ENCODE peak calls at places on chromosomes 3 and 15, in six cellular contexts. One of them, this sample, is unnamed.

GRCh38 chr15:70453238-70453637 is 310.1 kb downstream of the UACA start:
- DNase-seq in AG04450: no peak
- DNase-seq in CD4-positive, alpha-beta T cell: no peak
- DNase-seq in NCI-H748 treated with DMSO at 0.1 percent for 48 hours: no peak
- DNase-seq in GM18507: no peak
- DNase-seq in ecto neural progenitor cell: no peak
- DNase-seq in this sample: no peak

GRCh38 chr3:152183473-152183872 is 85.3 kb upstream of the MBNL1 start:
- DNase-seq in ecto neural progenitor cell: peak
- DNase-seq in GM18507: no peak
- DNase-seq in CD4-positive, alpha-beta T cell: peak
- DNase-seq in NCI-H748 treated with DMSO at 0.1 percent for 48 hours: no peak
- DNase-seq in AG04450: no peak
- DNase-seq in this sample: peak

GRCh38 chr15:85854345-85855097 is 59.8 kb upstream of the KLHL25 start:
- DNase-seq in GM18507: peak
- DNase-seq in AG04450: no peak
- DNase-seq in ecto neural progenitor cell: peak
- DNase-seq in CD4-positive, alpha-beta T cell: peak
- DNase-seq in NCI-H748 treated with DMSO at 0.1 percent for 48 hours: peak
- DNase-seq in this sample: peak

GRCh38 chr3:154615451-154615850 is 185.5 kb upstream of the GPR149 start:
- DNase-seq in NCI-H748 treated with DMSO at 0.1 percent for 48 hours: no peak
- DNase-seq in GM18507: no peak
- DNase-seq in CD4-positive, alpha-beta T cell: no peak
- DNase-seq in ecto neural progenitor cell: no peak
- DNase-seq in AG04450: no peak
- DNase-seq in this sample: no peak

GRCh38 chr3:72102057-72102711 is 317.2 kb upstream of the PROK2 start:
- DNase-seq in CD4-positive, alpha-beta T cell: no peak
- DNase-seq in AG04450: no peak
- DNase-seq in NCI-H748 treated with DMSO at 0.1 percent for 48 hours: no peak
- DNase-seq in GM18507: no peak
- DNase-seq in ecto neural progenitor cell: no peak
- DNase-seq in this sample: no peak

GRCh38 chr3:170359178-170359704 is 1.7 kb downstream of the SKIL start:
- DNase-seq in CD4-positive, alpha-beta T cell: no peak
- DNase-seq in NCI-H748 treated with DMSO at 0.1 percent for 48 hours: no peak
- DNase-seq in GM18507: no peak
- DNase-seq in ecto neural progenitor cell: no peak
- DNase-seq in AG04450: no peak
- DNase-seq in this sample: no peak

GRCh38 chr3:16828815-16829214 is 55.9 kb upstream of the PLCL2 start:
- DNase-seq in ecto neural progenitor cell: no peak
- DNase-seq in CD4-positive, alpha-beta T cell: peak
- DNase-seq in AG04450: no peak
- DNase-seq in NCI-H748 treated with DMSO at 0.1 percent for 48 hours: no peak
- DNase-seq in GM18507: no peak
- DNase-seq in this sample: no peak

GRCh38 chr3:16723994-16724393 is 118.8 kb upstream of the DAZL start:
- DNase-seq in AG04450: no peak
- DNase-seq in NCI-H748 treated with DMSO at 0.1 percent for 48 hours: no peak
- DNase-seq in ecto neural progenitor cell: no peak
- DNase-seq in CD4-positive, alpha-beta T cell: no peak
- DNase-seq in GM18507: no peak
- DNase-seq in this sample: no peak

GRCh38 chr15:49982586-49982985 is 136.4 kb downstream of the ATP8B4 start:
- DNase-seq in ecto neural progenitor cell: no peak
- DNase-seq in CD4-positive, alpha-beta T cell: no peak
- DNase-seq in AG04450: no peak
- DNase-seq in GM18507: no peak
- DNase-seq in NCI-H748 treated with DMSO at 0.1 percent for 48 hours: no peak
- DNase-seq in this sample: no peak